ENCODE peak calls at places on chromosome 4, in five cellular contexts. H is mammary epithelial cell; Y is Peyer's patch; K is tibial nerve; J is CD8-positive, alpha-beta T cell. C is an unnamed sample.

GRCh38 chr4:73430188-73430587 is 5.8 kb upstream of the AFP start:
- DNase-seq in J (no peak), Y (no peak), K (no peak), H (no peak), C (no peak)

GRCh38 chr4:2761035-2761923 is 5.1 kb upstream of the TNIP2 start:
- DNase-seq in H (no peak), J (no peak), K (no peak), Y (peak), C (no peak)

GRCh38 chr4:35520059-35520458 is 724.3 kb downstream of the ARAP2 start:
- DNase-seq in H (peak), K (no peak), J (no peak), Y (no peak), C (peak)

GRCh38 chr4:169015237-169015636 is 5.2 kb upstream of the CBR4 start:
- DNase-seq in Y (no peak), H (no peak), J (no peak), K (no peak), C (no peak)

GRCh38 chr4:79050521-79050880 is 111.3 kb upstream of the PAQR3 start:
- DNase-seq in H (no peak), Y (peak), K (no peak), J (no peak), C (no peak)

GRCh38 chr4:48748949-48749596 is 31.0 kb downstream of the FRYL start:
- DNase-seq in Y (no peak), H (no peak), K (no peak), J (no peak), C (no peak)

GRCh38 chr4:153950100-153950979 is 161.5 kb upstream of the SFRP2 start:
- DNase-seq in K (no peak), J (no peak), Y (no peak), H (peak), C (no peak)

GRCh38 chr4:184792950-184793555 is 32.7 kb downstream of the ACSL1 start:
- DNase-seq in H (peak), K (no peak), Y (no peak), J (no peak), C (peak)

GRCh38 chr4:102675142-102675541 is 85.6 kb downstream of the MANBA start:
- DNase-seq in H (no peak), K (no peak), Y (no peak), J (no peak), C (no peak)

GRCh38 chr4:81635128-81635527 is 163.4 kb upstream of the RASGEF1B start:
- DNase-seq in J (no peak), H (no peak), Y (no peak), K (no peak), C (no peak)

GRCh38 chr4:152044341-152044740 is 283.5 kb upstream of the GATB start:
- DNase-seq in J (no peak), H (no peak), Y (no peak), K (no peak), C (no peak)

GRCh38 chr4:83362492-83363329 is 28.1 kb upstream of the HPSE start:
- DNase-seq in K (no peak), Y (no peak), H (peak), J (no peak), C (peak)

GRCh38 chr4:76772498-76773106 is 125.3 kb downstream of the SOWAHB start:
- DNase-seq in J (no peak), K (no peak), Y (no peak), H (no peak), C (no peak)

GRCh38 chr4:107376293-107376692 is 340.2 kb upstream of the DKK2 start:
- DNase-seq in Y (no peak), H (no peak), J (no peak), K (no peak), C (no peak)

GRCh38 chr4:106868381-106869035 is 167.6 kb downstream of the DKK2 start:
- DNase-seq in J (no peak), K (no peak), Y (no peak), H (peak), C (peak)

GRCh38 chr4:135354876-135355275 is 1153.3 kb upstream of the PABPC4L start:
- DNase-seq in J (no peak), H (no peak), K (no peak), Y (no peak), C (no peak)

GRCh38 chr4:100848865-100849264 is 331.0 kb upstream of the EMCN start:
- DNase-seq in Y (no peak), J (no peak), K (no peak), H (no peak), C (no peak)

GRCh38 chr4:140096483-140096861 is 57.5 kb downstream of the MAML3 start:
- DNase-seq in K (no peak), Y (no peak), H (no peak), J (no peak), C (no peak)

GRCh38 chr4:107760281-107760947 is 40.4 kb upstream of the PAPSS1 start:
- DNase-seq in K (peak), Y (peak), H (no peak), J (no peak), C (peak)

GRCh38 chr4:924107-925096 is 7.7 kb downstream of the GAK start:
- DNase-seq in J (no peak), H (peak), K (no peak), Y (peak), C (no peak)

GRCh38 chr4:7904108-7904516 is 35.5 kb downstream of the AFAP1 start:
- DNase-seq in Y (no peak), K (no peak), J (no peak), H (no peak), C (no peak)

GRCh38 chr4:132108784-132109183 is 1040.3 kb upstream of the PCDH10 start:
- DNase-seq in J (no peak), H (peak), Y (no peak), K (no peak), C (peak)

GRCh38 chr4:81757706-81758105 is 286.0 kb upstream of the RASGEF1B start:
- DNase-seq in H (no peak), J (no peak), Y (no peak), K (no peak), C (no peak)

GRCh38 chr4:61201562-61202099 is 1.5 kb downstream of the ADGRL3 start:
- DNase-seq in K (no peak), J (no peak), H (peak), Y (peak), C (peak)

DNA sequence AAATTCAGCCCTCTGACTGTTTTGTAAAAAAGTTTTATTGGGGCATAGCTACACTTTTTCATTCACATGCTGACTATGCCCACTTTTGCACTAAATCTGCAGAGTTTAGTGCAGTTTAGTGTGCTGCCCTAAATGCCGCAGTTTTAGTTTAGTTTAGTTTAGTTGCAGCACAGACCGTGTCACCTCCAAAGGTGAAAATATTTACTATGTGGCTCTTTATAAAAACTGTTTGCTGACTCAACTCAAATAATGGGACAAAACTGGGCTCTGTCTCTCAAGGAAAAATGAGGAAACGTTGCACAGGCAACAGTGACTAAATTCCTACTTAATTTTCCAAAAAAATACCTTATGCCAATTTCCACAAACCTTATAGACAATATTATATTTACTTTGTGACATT is 314.2 kb downstream of the C4orf33 start:
- DNase-seq in H (no peak), K (no peak), Y (no peak), J (no peak), C (no peak)
- H3K27ac ChIP-seq in H (no peak), K (no peak), Y (no peak), J (no peak), C (no peak)

GRCh38 chr4:39446483-39446841 is 12.3 kb downstream of the RPL9 start:
- DNase-seq in J (no peak), K (no peak), H (no peak), Y (no peak), C (no peak)

GRCh38 chr4:39441593-39441992 is 17.1 kb downstream of the RPL9 start:
- DNase-seq in H (no peak), K (no peak), Y (no peak), J (no peak), C (no peak)

GRCh38 chr4:39446842-39447573 is 11.7 kb downstream of the RPL9 start:
- DNase-seq in J (peak), K (no peak), Y (peak), H (peak), C (peak)

DNA sequence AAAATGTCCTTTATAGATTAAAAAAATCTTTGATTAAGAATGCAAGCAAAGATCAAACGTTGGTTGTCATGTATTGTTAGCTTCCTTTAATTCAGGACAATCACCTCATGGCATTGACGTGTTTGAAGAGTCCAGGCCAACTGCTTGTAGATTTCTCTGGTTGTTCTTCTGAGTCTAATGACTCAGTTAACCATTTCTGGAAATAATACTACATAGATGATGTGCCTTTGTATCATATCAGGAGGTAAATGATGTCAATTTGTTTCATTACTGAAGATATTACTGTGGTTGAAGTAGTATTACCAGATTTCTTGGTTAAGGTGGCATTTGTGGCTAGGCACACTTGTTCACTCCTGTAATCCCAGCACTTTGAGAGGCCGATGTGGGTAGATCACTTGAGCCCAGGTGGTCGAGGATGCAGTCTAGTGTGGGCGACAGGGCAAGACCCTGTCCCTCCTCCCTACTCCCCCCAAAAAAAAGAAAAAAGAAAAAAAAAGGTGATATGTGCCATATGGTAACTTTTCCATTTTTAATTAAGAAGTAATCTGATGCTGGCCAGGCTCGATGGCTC is 15.7 kb downstream of the RPL9 start:
- DNase-seq in J (no peak), K (no peak), Y (no peak), H (no peak), C (no peak)
- TF ChIP-seq CTCF in J (no peak), K (no peak), Y (no peak), H (no peak), C (no peak)

GRCh38 chr4:109462802-109463201 is 29.2 kb downstream of the SEC24B start:
- DNase-seq in H (peak), Y (no peak), J (no peak), K (no peak), C (no peak)
- H3K27ac ChIP-seq in H (no peak), Y (no peak), J (no peak), K (no peak), C (no peak)

GRCh38 chr4:170027181-170027829 is 1.1 kb upstream of the MFAP3L start:
- DNase-seq in K (peak), Y (peak), J (peak), H (peak), C (peak)

GRCh38 chr4:170030121-170030520 is 3.9 kb upstream of the MFAP3L start:
- DNase-seq in K (no peak), H (peak), J (no peak), Y (no peak), C (no peak)

GRCh38 chr4:170022211-170022610 is 4.0 kb downstream of the MFAP3L start:
- DNase-seq in J (no peak), Y (no peak), K (no peak), H (no peak), C (no peak)

GRCh38 chr4:170025523-170026252 is 507 bp downstream of the MFAP3L start:
- DNase-seq in H (no peak), Y (no peak), K (no peak), J (peak), C (no peak)

GRCh38 chr4:170026253-170026991 is at the start of gene MFAP3L:
- DNase-seq in Y (peak), J (peak), K (peak), H (peak), C (peak)
- TF ChIP-seq CTCF in Y (peak), J (no peak), K (peak), H (no peak), C (peak)

DNA sequence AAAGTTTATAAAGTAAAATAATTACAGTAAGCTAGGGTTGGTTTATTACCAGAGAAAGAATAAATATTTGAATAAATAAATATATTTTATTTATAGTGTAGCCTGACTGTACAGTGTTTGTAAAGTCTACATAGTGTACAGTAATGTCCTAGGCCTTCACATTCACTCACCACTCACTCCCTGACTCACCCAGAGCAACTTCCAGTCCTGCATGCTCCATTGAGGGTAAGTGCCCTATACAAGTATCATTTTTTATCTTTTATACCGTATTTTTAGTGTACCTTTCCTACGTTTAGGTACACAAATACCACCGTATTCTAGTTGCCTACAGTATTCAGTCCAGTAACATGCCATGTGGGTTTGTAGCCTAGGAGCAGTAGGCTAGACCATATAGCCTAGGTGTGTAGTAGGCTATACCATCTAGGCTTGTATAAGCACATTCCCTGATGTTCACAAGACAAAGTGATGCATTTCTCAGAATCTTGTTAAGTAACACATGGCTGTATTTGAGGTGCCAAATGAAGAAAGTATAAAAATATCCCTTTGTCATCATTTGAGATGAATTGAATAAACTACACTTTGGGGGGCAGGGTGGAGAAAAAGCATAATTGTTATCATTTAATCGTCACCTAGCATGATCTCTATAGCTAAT is 14.7 kb upstream of the KLHL8 start:
- DNase-seq in H (peak), K (no peak), Y (no peak), J (no peak), C (no peak)
- H3K27ac ChIP-seq in H (peak), K (no peak), Y (no peak), J (no peak), C (no peak)

GRCh38 chr4:125732682-125733081 is 417.9 kb downstream of the FAT4 start:
- DNase-seq in Y (no peak), H (no peak), K (no peak), J (no peak), C (no peak)

GRCh38 chr4:125735107-125735506 is 420.4 kb downstream of the FAT4 start:
- DNase-seq in K (no peak), J (no peak), Y (no peak), H (peak), C (peak)

GRCh38 chr4:125739760-125740159 is 425.0 kb downstream of the FAT4 start:
- DNase-seq in K (no peak), H (no peak), J (no peak), Y (no peak), C (no peak)

GRCh38 chr4:125734504-125734903 is 419.7 kb downstream of the FAT4 start:
- DNase-seq in H (no peak), J (no peak), Y (no peak), K (no peak), C (no peak)

DNA sequence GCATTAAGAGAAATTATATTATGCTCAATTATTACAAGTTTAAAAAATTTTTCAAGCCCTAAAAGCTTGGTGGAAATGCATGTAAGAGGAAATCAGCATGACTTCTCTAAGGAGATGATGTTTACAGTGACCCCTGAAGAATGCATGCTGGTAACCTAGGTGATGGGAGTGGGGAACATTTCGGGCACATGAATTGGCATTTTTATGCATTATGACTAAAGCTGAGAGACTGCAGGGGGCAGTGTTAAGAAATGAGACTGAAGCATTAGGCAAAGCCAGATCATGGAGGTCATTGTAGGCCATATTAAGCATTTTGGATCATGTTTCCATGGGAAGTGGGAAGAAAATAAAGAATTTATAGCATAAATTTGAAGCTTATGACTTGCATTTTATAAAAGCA is 421.3 kb downstream of the FAT4 start:
- DNase-seq in Y (no peak), H (no peak), K (no peak), J (no peak), C (no peak)
- TF ChIP-seq CTCF in Y (no peak), H (no peak), K (no peak), J (no peak), C (no peak)

DNA sequence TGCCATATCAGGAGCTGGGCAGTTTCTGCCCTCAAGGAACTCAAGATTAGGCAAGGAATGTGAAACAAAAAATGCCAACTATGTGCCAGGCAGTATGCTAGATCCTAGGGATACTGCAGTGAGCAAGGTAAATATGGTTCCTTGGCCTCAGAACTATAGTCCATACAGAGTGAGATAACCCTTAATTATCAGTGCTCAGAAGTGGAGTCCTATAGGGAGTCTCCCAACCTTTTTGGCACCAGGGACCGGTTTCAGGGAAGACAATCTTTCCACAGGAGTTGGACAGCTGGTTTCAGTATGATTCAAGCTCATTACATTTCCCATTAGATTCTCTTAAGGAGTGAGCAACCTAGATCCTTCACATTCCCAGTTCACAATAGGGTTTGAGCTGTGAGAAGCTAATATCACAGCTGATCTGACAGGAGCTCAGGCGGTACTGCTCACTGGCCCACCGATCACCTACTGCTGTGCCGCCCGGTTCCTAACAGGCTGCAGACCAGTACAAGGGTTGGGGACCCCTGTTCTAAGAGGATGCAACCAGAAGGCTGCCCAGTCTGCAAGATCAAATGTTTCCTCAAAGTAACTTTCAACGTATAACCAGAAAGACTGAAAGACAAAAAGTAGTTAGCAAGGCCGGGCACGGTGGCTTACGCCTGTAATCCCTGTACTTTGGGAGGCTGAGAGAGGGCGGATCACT is 1.7 kb upstream of the SRP72 start:
- DNase-seq in J (no peak), K (no peak), Y (no peak), H (peak), C (no peak)
- H3K27ac ChIP-seq in J (no peak), K (no peak), Y (peak), H (peak), C (peak)